ENCODE peak calls at places on chromosomes 12 and 14, in eight cellular contexts. K is CD8-positive, alpha-beta memory T cell; Y is ovary; B is esophagus squamous epithelium; E is Peyer's patch; M is CD4-positive, CD25-positive, alpha-beta regulatory T cell; F is thyroid gland; H is CD8-positive, alpha-beta T cell. S is an unnamed sample. For H3K36me3, the result is how much of the 10 kb centered on the place peaks cover.

GRCh38 chr12:45220366-45220931 is 4.6 kb downstream of the ANO6 start:
- DNase-seq in K (no peak), Y (no peak), B (no peak), E (no peak), M (no peak), F (no peak), H (no peak), S (no peak)

GRCh38 chr12:94941440-94941862 is 62.0 kb downstream of the NDUFA12 start:
- DNase-seq in K (peak), Y (no peak), B (no peak), E (peak), M (peak), F (peak), H (peak), S (peak)

GRCh38 chr12:96274331-96274730 is 80.2 kb downstream of the ELK3 start:
- DNase-seq in K (no peak), Y (no peak), B (no peak), E (no peak), M (no peak), F (no peak), H (no peak), S (no peak)

GRCh38 chr12:111417290-111417689 is 11.6 kb downstream of the SH2B3 start:
- DNase-seq in K (no peak), Y (no peak), B (no peak), E (no peak), M (no peak), F (no peak), H (no peak), S (no peak)

GRCh38 chr12:21691515-21691914 is 33.9 kb upstream of the LDHB start:
- DNase-seq in K (no peak), Y (no peak), B (no peak), E (no peak), M (no peak), F (no peak), H (no peak), S (no peak)

GRCh38 chr12:90546511-90546910 is 408.5 kb downstream of the CCER1 start:
- DNase-seq in K (no peak), Y (no peak), B (no peak), E (no peak), M (no peak), F (no peak), H (no peak), S (no peak)

GRCh38 chr12:70043490-70044138 is 199.6 kb upstream of the CNOT2 start:
- DNase-seq in K (no peak), Y (no peak), B (no peak), E (no peak), M (no peak), F (no peak), H (no peak), S (no peak)

GRCh38 chr12:50070314-50071060 is 13.1 kb downstream of the ASIC1 start:
- DNase-seq in K (peak), Y (peak), B (no peak), E (peak), M (peak), F (peak), H (peak), S (no peak)

GRCh38 chr14:58815046-58815701 is 177.4 kb downstream of the DACT1 start:
- DNase-seq in K (no peak), Y (no peak), B (no peak), E (no peak), M (no peak), F (no peak), H (no peak), S (no peak)

GRCh38 chr12:39095636-39096330 is 190.4 kb upstream of the CPNE8 start:
- DNase-seq in K (no peak), Y (no peak), B (no peak), E (no peak), M (no peak), F (no peak), H (no peak), S (no peak)

GRCh38 chr14:100102156-100102785 is 37.0 kb downstream of the EVL start:
- DNase-seq in K (peak), Y (no peak), B (no peak), E (no peak), M (no peak), F (no peak), H (no peak), S (no peak)

GRCh38 chr12:10196210-10196609 is 16.5 kb upstream of the GABARAPL1 start:
- DNase-seq in K (no peak), Y (no peak), B (no peak), E (no peak), M (no peak), F (no peak), H (no peak), S (no peak)

GRCh38 chr12:2231956-2232355 is 179.2 kb downstream of the CACNA1C start:
- DNase-seq in K (no peak), Y (no peak), B (no peak), E (no peak), M (no peak), F (no peak), H (no peak), S (no peak)

DNA sequence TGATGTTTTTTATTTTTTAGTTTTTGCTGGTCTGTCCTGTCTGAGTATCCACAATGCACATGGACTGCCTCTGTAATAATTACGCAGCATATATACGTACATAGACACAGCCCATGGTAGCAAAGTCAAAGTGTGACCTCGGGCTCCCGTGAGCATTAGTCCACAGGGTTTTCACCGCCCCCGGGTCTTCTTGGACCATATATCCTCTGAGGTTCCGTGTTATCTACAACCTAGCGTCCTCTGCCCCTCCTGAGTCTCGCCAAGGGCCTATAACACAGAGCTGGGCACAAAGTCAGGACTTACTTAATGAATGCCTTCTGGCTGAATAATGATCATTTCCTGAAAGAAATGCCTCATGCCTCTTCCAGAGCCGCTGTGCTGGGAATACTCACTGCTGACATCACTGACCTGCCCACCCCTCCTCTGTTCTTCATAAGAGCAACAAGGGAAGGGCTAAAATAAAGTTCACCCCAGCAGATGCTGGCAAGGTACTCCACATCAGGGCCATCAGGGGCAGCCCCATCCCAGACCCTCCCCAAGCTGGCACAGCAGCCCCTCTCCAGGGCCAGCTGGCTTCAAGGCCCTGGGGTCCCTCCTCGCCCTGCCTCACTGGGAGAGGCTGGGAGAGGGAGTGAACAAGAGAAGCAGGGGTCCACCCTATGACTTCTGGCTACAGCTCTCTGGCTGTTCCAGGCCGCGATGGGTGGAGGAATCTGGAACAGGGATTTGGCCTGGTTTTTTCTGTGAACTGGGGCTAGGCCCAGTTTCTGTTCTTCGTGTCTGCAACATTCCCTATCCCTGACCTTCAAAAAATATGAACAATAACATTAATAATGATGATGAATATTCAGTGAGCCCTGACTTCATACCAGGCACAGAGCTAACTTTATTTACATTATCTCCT is 7.9 kb downstream of the HDAC7 start:
- DNase-seq in K (no peak), Y (peak), B (no peak), E (no peak), M (no peak), F (peak), H (no peak), S (peak)
- H3K4me3 ChIP-seq in K (peak), Y (peak), B (no peak), E (no peak), M (peak), F (peak), H (peak), S (peak)

GRCh38 chr12:41479431-41479830 is 291.3 kb downstream of the PDZRN4 start:
- DNase-seq in K (no peak), Y (no peak), B (no peak), E (no peak), M (no peak), F (no peak), H (no peak), S (no peak)
- H3K36me3 ChIP-seq in K (under half), Y (under half), B (under half), E (under half), M (under half), F (under half), H (under half), S (under half)

DNA sequence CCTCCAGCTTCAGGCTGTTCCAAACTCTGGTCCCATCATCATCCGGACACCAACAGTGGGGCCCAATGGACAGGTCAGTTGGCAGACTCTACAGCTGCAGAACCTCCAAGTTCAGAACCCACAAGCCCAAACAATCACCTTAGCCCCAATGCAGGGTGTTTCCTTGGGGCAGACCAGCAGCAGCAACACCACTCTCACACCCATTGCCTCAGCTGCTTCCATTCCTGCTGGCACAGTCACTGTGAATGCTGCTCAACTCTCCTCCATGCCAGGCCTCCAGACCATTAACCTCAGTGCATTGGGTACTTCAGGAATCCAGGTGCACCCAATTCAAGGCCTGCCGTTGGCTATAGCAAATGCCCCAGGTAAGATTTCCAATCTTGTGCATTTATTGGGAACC is 3.3 kb downstream of the SP1 start:
- DNase-seq in K (no peak), Y (no peak), B (no peak), E (peak), M (no peak), F (no peak), H (no peak), S (no peak)
- H3K4me3 ChIP-seq in K (peak), Y (peak), B (peak), E (peak), M (peak), F (peak), H (no peak), S (peak)

DNA sequence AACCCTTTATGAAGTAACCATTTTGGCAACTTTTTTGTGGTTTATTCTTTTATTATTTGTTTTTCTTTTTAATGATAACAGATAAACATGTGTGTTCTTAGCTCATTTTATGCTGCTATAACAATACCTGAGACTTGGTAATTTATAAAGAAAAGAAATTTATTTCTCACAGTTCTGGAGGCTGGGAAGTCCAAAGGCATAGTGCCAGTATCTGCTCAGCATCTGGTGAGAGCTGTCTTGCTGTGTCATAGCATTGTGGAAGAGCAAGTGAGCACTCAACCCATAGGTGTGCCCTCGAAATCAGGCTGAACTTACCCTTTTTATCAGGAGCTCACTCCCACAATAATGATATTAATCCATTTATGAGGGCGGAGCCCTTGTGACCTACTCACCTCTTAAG is 8.0 kb upstream of the SCFD1 start:
- DNase-seq in K (no peak), Y (no peak), B (no peak), E (no peak), M (no peak), F (no peak), H (no peak), S (no peak)
- H3K36me3 ChIP-seq in K (under half), Y (under half), B (under half), E (under half), M (under half), F (under half), H (under half), S (under half)

GRCh38 chr12:46265734-46266133 is 3.1 kb downstream of the SLC38A1 start:
- DNase-seq in K (no peak), Y (no peak), B (no peak), E (no peak), M (no peak), F (no peak), H (no peak), S (no peak)

GRCh38 chr12:46264057-46264456 is 4.8 kb downstream of the SLC38A1 start:
- DNase-seq in K (no peak), Y (no peak), B (no peak), E (no peak), M (no peak), F (no peak), H (no peak), S (no peak)

GRCh38 chr12:46263140-46264017 is 5.5 kb downstream of the SLC38A1 start:
- DNase-seq in K (no peak), Y (no peak), B (no peak), E (no peak), M (no peak), F (no peak), H (no peak), S (no peak)

GRCh38 chr12:46266382-46266791 is 2.5 kb downstream of the SLC38A1 start:
- DNase-seq in K (peak), Y (no peak), B (no peak), E (peak), M (peak), F (no peak), H (peak), S (no peak)

DNA sequence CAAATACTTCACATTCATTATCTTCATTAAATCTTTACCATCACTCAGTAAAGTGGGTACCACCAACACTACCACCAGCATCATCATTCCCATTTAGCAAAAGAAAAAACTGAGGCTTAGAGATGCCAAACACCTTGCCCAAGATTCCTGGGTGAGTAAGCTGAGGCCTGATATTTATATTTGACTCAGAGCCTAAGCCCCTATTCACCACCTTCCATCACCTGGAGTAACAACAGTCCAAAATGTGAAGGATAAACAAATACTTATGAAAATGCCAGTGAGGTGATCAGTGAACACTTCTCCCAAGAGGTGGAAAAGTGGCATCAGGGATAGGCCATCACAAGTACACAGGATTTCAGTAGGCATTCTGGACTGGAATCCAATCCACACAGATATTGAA is 3.7 kb downstream of the SLC38A1 start:
- DNase-seq in K (no peak), Y (no peak), B (no peak), E (no peak), M (no peak), F (no peak), H (no peak), S (no peak)
- H3K4me3 ChIP-seq in K (peak), Y (no peak), B (no peak), E (no peak), M (peak), F (no peak), H (peak), S (no peak)

GRCh38 chr14:73286598-73286997 is 49.3 kb downstream of the PAPLN start:
- DNase-seq in K (no peak), Y (no peak), B (no peak), E (no peak), M (no peak), F (no peak), H (no peak), S (no peak)

GRCh38 chr14:73285979-73286378 is 48.7 kb downstream of the PAPLN start:
- DNase-seq in K (no peak), Y (no peak), B (no peak), E (no peak), M (no peak), F (no peak), H (no peak), S (no peak)

GRCh38 chr14:73280903-73281302 is 43.6 kb downstream of the PAPLN start:
- DNase-seq in K (no peak), Y (no peak), B (no peak), E (no peak), M (no peak), F (no peak), H (no peak), S (no peak)

GRCh38 chr14:73287071-73287470 is 49.8 kb downstream of the PAPLN start:
- DNase-seq in K (no peak), Y (no peak), B (no peak), E (no peak), M (no peak), F (peak), H (no peak), S (no peak)

GRCh38 chr14:73283592-73284379 is 46.5 kb downstream of the PAPLN start:
- DNase-seq in K (no peak), Y (no peak), B (no peak), E (no peak), M (no peak), F (no peak), H (no peak), S (no peak)
- H3K36me3 ChIP-seq in K (under half), Y (under half), B (under half), E (half or more), M (half or more), F (under half), H (under half), S (under half)

GRCh38 chr14:89720741-89721315 is 233.7 kb downstream of the EFCAB11 start:
- DNase-seq in K (peak), Y (no peak), B (no peak), E (peak), M (peak), F (peak), H (peak), S (no peak)

GRCh38 chr14:89720076-89720687 is 234.3 kb downstream of the EFCAB11 start:
- DNase-seq in K (peak), Y (no peak), B (no peak), E (no peak), M (no peak), F (no peak), H (peak), S (no peak)

GRCh38 chr14:89723930-89724915 is 230.3 kb downstream of the EFCAB11 start:
- DNase-seq in K (no peak), Y (no peak), B (no peak), E (no peak), M (no peak), F (no peak), H (no peak), S (no peak)

GRCh38 chr14:89721330-89721729 is 233.2 kb downstream of the EFCAB11 start:
- DNase-seq in K (no peak), Y (no peak), B (no peak), E (no peak), M (no peak), F (no peak), H (no peak), S (no peak)

GRCh38 chr14:89721991-89722390 is 232.5 kb downstream of the EFCAB11 start:
- DNase-seq in K (no peak), Y (no peak), B (no peak), E (peak), M (no peak), F (peak), H (no peak), S (no peak)
- H3K4me3 ChIP-seq in K (no peak), Y (no peak), B (no peak), E (no peak), M (peak), F (no peak), H (no peak), S (no peak)

GRCh38 chr12:109218996-109219395 is 90.1 kb downstream of the FOXN4 start:
- DNase-seq in K (no peak), Y (no peak), B (no peak), E (no peak), M (no peak), F (no peak), H (no peak), S (no peak)

GRCh38 chr12:109219938-109220337 is 89.1 kb downstream of the FOXN4 start:
- DNase-seq in K (no peak), Y (no peak), B (no peak), E (no peak), M (no peak), F (no peak), H (no peak), S (no peak)

GRCh38 chr12:109209082-109209481 is 92.7 kb downstream of the ACACB start:
- DNase-seq in K (no peak), Y (no peak), B (no peak), E (no peak), M (no peak), F (no peak), H (no peak), S (no peak)

GRCh38 chr12:109212460-109213115 is 96.2 kb downstream of the ACACB start:
- DNase-seq in K (no peak), Y (no peak), B (no peak), E (no peak), M (no peak), F (no peak), H (no peak), S (no peak)

GRCh38 chr12:109214131-109214530 is 95.0 kb downstream of the FOXN4 start:
- DNase-seq in K (no peak), Y (no peak), B (no peak), E (no peak), M (no peak), F (no peak), H (no peak), S (no peak)
- H3K36me3 ChIP-seq in K (under half), Y (under half), B (under half), E (half or more), M (under half), F (half or more), H (under half), S (under half)